ENCODE peak calls at places on chromosomes 7 and 10, in five cellular contexts. V is A673, F is GM19239, G is iris pigment epithelial cell, R is A172. L is an unnamed sample.

GRCh38 chr7:140607441-140607989 is 33.1 kb downstream of the DENND2A start:
- DNase-seq in V (no peak), F (no peak), G (peak), R (no peak), L (no peak)

GRCh38 chr7:112059675-112060074 is 146.5 kb downstream of the DOCK4 start:
- DNase-seq in V (no peak), F (no peak), G (no peak), R (no peak), L (no peak)

GRCh38 chr7:140022582-140023211 is 40.1 kb downstream of the PARP12 start:
- DNase-seq in V (no peak), F (no peak), G (peak), R (no peak), L (no peak)

GRCh38 chr7:87564290-87564963 is 36.3 kb downstream of the ABCB1 start:
- DNase-seq in V (peak), F (no peak), G (peak), R (peak), L (no peak)

GRCh38 chr7:48045205-48045765 is 9.9 kb downstream of the C7orf57 start:
- DNase-seq in V (no peak), F (no peak), G (no peak), R (no peak), L (no peak)

GRCh38 chr10:80486785-80487421 is 32.8 kb downstream of the TSPAN14 start:
- DNase-seq in V (no peak), F (no peak), G (no peak), R (no peak), L (no peak)

GRCh38 chr7:22997871-22998515 is 15.9 kb downstream of the HYCC1 start:
- DNase-seq in V (no peak), F (no peak), G (no peak), R (no peak), L (no peak)

GRCh38 chr7:107961399-107961798 is 41.6 kb downstream of the LAMB1 start:
- DNase-seq in V (no peak), F (no peak), G (no peak), R (no peak), L (no peak)

GRCh38 chr10:11302181-11302580 is 284.5 kb downstream of the CELF2 start:
- DNase-seq in V (no peak), F (no peak), G (no peak), R (no peak), L (no peak)

GRCh38 chr7:139915864-139916716 is 87.0 kb downstream of the TBXAS1 start:
- DNase-seq in V (peak), F (peak), G (peak), R (peak), L (peak)

GRCh38 chr10:71035511-71036278 is 147.3 kb upstream of the PCBD1 start:
- DNase-seq in V (no peak), F (no peak), G (no peak), R (no peak), L (no peak)

GRCh38 chr10:51228714-51229100 is 154.4 kb downstream of the PRKG1 start:
- DNase-seq in V (no peak), F (no peak), G (no peak), R (no peak), L (no peak)

GRCh38 chr7:1255083-1255816 is 22.6 kb downstream of the UNCX start:
- DNase-seq in V (no peak), F (no peak), G (no peak), R (no peak), L (no peak)

GRCh38 chr10:2494386-2494785 is 573.0 kb upstream of the PFKP start:
- DNase-seq in V (no peak), F (no peak), G (no peak), R (peak), L (no peak)

GRCh38 chr10:44033008-44033407 is 351.9 kb downstream of the CXCL12 start:
- DNase-seq in V (no peak), F (no peak), G (peak), R (no peak), L (no peak)

GRCh38 chr10:86652361-86653202 is 1.8 kb upstream of the OPN4 start:
- DNase-seq in V (peak), F (no peak), G (no peak), R (peak), L (peak)

GRCh38 chr7:87128883-87129282 is 23.4 kb upstream of the DMTF1 start:
- DNase-seq in V (peak), F (no peak), G (no peak), R (no peak), L (no peak)

GRCh38 chr10:88962336-88962735 is 9.8 kb upstream of the ACTA2 start:
- DNase-seq in V (no peak), F (no peak), G (no peak), R (no peak), L (no peak)

GRCh38 chr7:28853834-28854749 is 104.0 kb downstream of the TRIL start:
- DNase-seq in V (peak), F (peak), G (peak), R (peak), L (peak)

GRCh38 chr10:98267069-98267893 is 713 bp downstream of the LOXL4 start:
- DNase-seq in V (no peak), F (no peak), G (no peak), R (peak), L (no peak)

GRCh38 chr7:6178273-6179029 is 94.0 kb downstream of the CYTH3 start:
- DNase-seq in V (no peak), F (no peak), G (no peak), R (no peak), L (no peak)

GRCh38 chr10:96257944-96258343 is 13.4 kb downstream of the BLNK start:
- DNase-seq in V (no peak), F (no peak), G (no peak), R (no peak), L (no peak)

GRCh38 chr7:80499350-80499955 is 12.4 kb downstream of the GNAT3 start:
- DNase-seq in V (no peak), F (no peak), G (peak), R (peak), L (no peak)

GRCh38 chr7:151782598-151783448 is 94.1 kb downstream of the PRKAG2 start:
- DNase-seq in V (peak), F (peak), G (peak), R (peak), L (peak)

GRCh38 chr7:107355616-107356015 is 114.2 kb upstream of the GPR22 start:
- DNase-seq in V (no peak), F (no peak), G (peak), R (no peak), L (no peak)

GRCh38 chr10:43196131-43196980 is 58.1 kb downstream of the CSGALNACT2 start:
- DNase-seq in V (no peak), F (no peak), G (no peak), R (no peak), L (peak)

GRCh38 chr7:84102213-84102612 is 92.4 kb downstream of the SEMA3A start:
- DNase-seq in V (no peak), F (no peak), G (peak), R (no peak), L (no peak)

GRCh38 chr10:64430690-64431323 is 909.6 kb downstream of the REEP3 start:
- DNase-seq in V (peak), F (no peak), G (no peak), R (peak), L (no peak)

GRCh38 chr7:75872073-75872782 is 6.6 kb upstream of the RHBDD2 start:
- DNase-seq in V (no peak), F (no peak), G (no peak), R (peak), L (no peak)

GRCh38 chr10:79483948-79484347 is 28.4 kb upstream of the EIF5AL1 start:
- DNase-seq in V (peak), F (no peak), G (no peak), R (peak), L (no peak)

GRCh38 chr7:37683263-37684120 is at the start of gene GPR141:
- DNase-seq in V (no peak), F (peak), G (no peak), R (no peak), L (no peak)

GRCh38 chr10:44295619-44296222 is 89.2 kb downstream of the CXCL12 start:
- DNase-seq in V (no peak), F (no peak), G (peak), R (no peak), L (no peak)

GRCh38 chr7:131027287-131027773 is 293.3 kb upstream of the KLF14 start:
- DNase-seq in V (peak), F (no peak), G (peak), R (no peak), L (no peak)

GRCh38 chr10:131074682-131075081 is 236.8 kb downstream of the TCERG1L start:
- DNase-seq in V (no peak), F (no peak), G (no peak), R (no peak), L (no peak)

GRCh38 chr7:131188367-131189339 is 139.0 kb upstream of the MKLN1 start:
- DNase-seq in V (peak), F (no peak), G (peak), R (peak), L (peak)

GRCh38 chr7:66930341-66930740 is 9.3 kb downstream of the TMEM248 start:
- DNase-seq in V (peak), F (no peak), G (peak), R (peak), L (no peak)

L was measured in GM12891.